ENCODE peak calls at places on chromosomes 1 and 21, in five cellular contexts. C is sciatic nerve, F is adrenal gland, Y is putamen, G is ELF-1. M is an unnamed sample.

GRCh38 chr1:189616893-189617292 is 860.8 kb downstream of the BRINP3 start:
- DNase-seq in C (no peak), F (no peak), Y (no peak), G (no peak), M (peak; percentile 37)

GRCh38 chr1:194940336-194940735 is 1667.9 kb downstream of the KCNT2 start:
- DNase-seq in C (no peak), F (no peak), Y (no peak), G (no peak), M (no peak)

GRCh38 chr1:243269461-243269801 is 13.6 kb downstream of the SDCCAG8 start:
- DNase-seq in C (no peak), F (no peak), Y (no peak), G (no peak), M (no peak)

GRCh38 chr1:235968837-235969236 is 96.1 kb downstream of the NID1 start:
- DNase-seq in C (no peak), F (no peak), Y (no peak), G (no peak), M (no peak)

GRCh38 chr21:36437745-36438128 is 42.2 kb downstream of the CLDN14 start:
- DNase-seq in C (no peak), F (peak; percentile 80), Y (no peak), G (no peak), M (peak; percentile 67)

GRCh38 chr1:8169364-8170058 is 143.4 kb upstream of the ERRFI1 start:
- DNase-seq in C (peak; percentile 72), F (no peak), Y (peak; percentile 7), G (peak; percentile 37), M (peak; percentile 97)

GRCh38 chr1:113792471-113792870 is 19.8 kb downstream of the RSBN1 start:
- DNase-seq in C (no peak), F (no peak), Y (no peak), G (no peak), M (no peak)

GRCh38 chr21:15192243-15192642 is 127.4 kb upstream of the NRIP1 start:
- DNase-seq in C (no peak), F (peak; percentile 33), Y (no peak), G (no peak), M (peak; percentile 67)

GRCh38 chr1:156485984-156486383 is 14.6 kb downstream of the MEF2D start:
- DNase-seq in C (no peak), F (no peak), Y (no peak), G (no peak), M (no peak)

GRCh38 chr1:111649648-111650047 is 30.1 kb downstream of the RAP1A start:
- DNase-seq in C (no peak), F (no peak), Y (no peak), G (no peak), M (no peak)

GRCh38 chr1:48725331-48725730 is 51.4 kb downstream of the BEND5 start:
- DNase-seq in C (no peak), F (no peak), Y (no peak), G (no peak), M (no peak)

GRCh38 chr1:224317383-224318045 is 12.5 kb downstream of the NVL start:
- DNase-seq in C (no peak), F (no peak), Y (no peak), G (no peak), M (no peak)

GRCh38 chr1:22600071-22600816 is 36.2 kb upstream of the C1QA start:
- DNase-seq in C (no peak), F (no peak), Y (no peak), G (no peak), M (no peak)

GRCh38 chr1:240169188-240169587 is 77.5 kb downstream of the FMN2 start:
- DNase-seq in C (no peak), F (no peak), Y (no peak), G (no peak), M (peak; percentile 50)

GRCh38 chr21:37220433-37220980 is 46.6 kb downstream of the VPS26C start:
- DNase-seq in C (no peak), F (peak; percentile 37), Y (peak; percentile 16), G (no peak), M (peak; percentile 55)

GRCh38 chr1:192807968-192808587 is 761 bp upstream of the RGS2 start:
- DNase-seq in C (no peak), F (no peak), Y (no peak), G (no peak), M (peak; percentile 66)

GRCh38 chr1:98382586-98382985 is 278.9 kb upstream of the SNX7 start:
- DNase-seq in C (no peak), F (no peak), Y (no peak), G (no peak), M (no peak)

GRCh38 chr1:204746838-204747442 is 61.4 kb upstream of the LRRN2 start:
- DNase-seq in C (no peak), F (peak; percentile 63), Y (peak; percentile 16), G (peak; percentile 88), M (peak; percentile 34)

GRCh38 chr1:155175927-155176371 is 2.3 kb downstream of the TRIM46 start:
- DNase-seq in C (peak; percentile 60), F (no peak), Y (no peak), G (no peak), M (peak; percentile 10)

GRCh38 chr1:226209307-226210059 is 14.0 kb upstream of the MIXL1 start:
- DNase-seq in C (no peak), F (no peak), Y (no peak), G (no peak), M (peak; percentile 18)

GRCh38 chr1:8649875-8650274 is 167.6 kb downstream of the RERE start:
- DNase-seq in C (no peak), F (no peak), Y (no peak), G (no peak), M (no peak)